ENCODE peak calls at places on chromosomes 16 and 17, in six cellular contexts. X, Q, R, C, T and B are unnamed samples.

GRCh38 chr16:65042966-65043365 is 78.9 kb downstream of the CDH11 start:
- DNase-seq in T (no peak), Q (no peak), X (no peak), R (no peak), C (no peak), B (no peak)

GRCh38 chr17:19747829-19748806 is at the start of gene ALDH3A1:
- DNase-seq in Q (no peak), R (no peak), C (no peak), X (no peak), T (no peak), B (no peak)

GRCh38 chr17:57544381-57544780 is 200.7 kb downstream of the CCDC182 start:
- DNase-seq in X (no peak), Q (no peak), C (no peak), R (no peak), T (no peak), B (no peak)

GRCh38 chr17:41048441-41048840 is 1.3 kb upstream of the KRTAP2-1 start:
- DNase-seq in X (peak; percentile 60), Q (no peak), T (peak; percentile 97), C (no peak), R (peak; percentile 31), B (no peak)

GRCh38 chr17:80481284-80482057 is 5.1 kb upstream of the NPTX1 start:
- DNase-seq in R (no peak), Q (no peak), C (no peak), X (no peak), T (no peak), B (no peak)

GRCh38 chr17:44220211-44221071 is 966 bp upstream of the UBTF start:
- DNase-seq in T (peak; percentile 51), C (peak; percentile 43), Q (peak; percentile 55), R (peak; percentile 58), X (peak; percentile 44), B (peak; percentile 72)

GRCh38 chr16:69040144-69040909 is 65.1 kb upstream of the HAS3 start:
- DNase-seq in T (peak; percentile 82), X (peak; percentile 58), R (peak; percentile 36), Q (no peak), C (no peak), B (no peak)

GRCh38 chr17:78748048-78748729 is 33.9 kb downstream of the CYTH1 start:
- DNase-seq in Q (no peak), X (no peak), R (no peak), T (no peak), C (no peak), B (no peak)

GRCh38 chr16:14371778-14372431 is 258.2 kb downstream of the PARN start:
- DNase-seq in R (no peak), C (peak; percentile 35), T (no peak), Q (peak; percentile 51), X (no peak), B (no peak)

GRCh38 chr17:29615048-29615385 is 7.7 kb downstream of the CORO6 start:
- DNase-seq in R (peak; percentile 50), X (no peak), C (no peak), Q (no peak), T (peak; percentile 62), B (no peak)

GRCh38 chr17:13030459-13031305 is 12.9 kb upstream of the ELAC2 start:
- DNase-seq in R (peak; percentile 53), X (peak; percentile 50), Q (peak; percentile 64), T (peak; percentile 90), C (peak; percentile 67), B (peak; percentile 67)

GRCh38 chr17:28675485-28675884 is 13.5 kb downstream of the SUPT6H start:
- DNase-seq in R (no peak), C (no peak), T (peak; percentile 80), X (peak; percentile 52), Q (no peak), B (no peak)

GRCh38 chr17:82302991-82303943 is 14.1 kb downstream of the CD7 start:
- DNase-seq in R (no peak), T (no peak), Q (no peak), X (no peak), C (no peak), B (no peak)

GRCh38 chr17:41049110-41049509 is 2.0 kb upstream of the KRTAP2-1 start:
- DNase-seq in X (peak; percentile 84), C (no peak), R (peak; percentile 78), Q (no peak), T (peak; percentile 81), B (no peak)

GRCh38 chr16:29943846-29944669 is 17.8 kb upstream of the TMEM219 start:
- DNase-seq in X (peak; percentile 99), Q (peak; percentile 80), T (peak; percentile 96), R (peak; percentile 99), C (no peak), B (no peak)

GRCh38 chr16:11233727-11234376 is 22.2 kb downstream of the SOCS1 start:
- DNase-seq in C (no peak), Q (peak; percentile 52), R (no peak), T (no peak), X (no peak), B (peak; percentile 60)

GRCh38 chr17:5237541-5238016 is 2.9 kb upstream of the SCIMP start:
- DNase-seq in X (peak; percentile 50), T (peak; percentile 95), C (peak; percentile 37), Q (peak; percentile 90), R (peak; percentile 46), B (peak; percentile 46)

GRCh38 chr17:61480414-61480807 is 28.2 kb downstream of the TBX4 start:
- DNase-seq in Q (no peak), X (no peak), R (no peak), T (no peak), C (no peak), B (no peak)

GRCh38 chr16:29877266-29877961 is 14.4 kb upstream of the CDIPT start:
- DNase-seq in T (peak; percentile 31), R (peak; percentile 49), C (peak; percentile 85), Q (peak; percentile 100), X (peak; percentile 15), B (peak; percentile 99)

GRCh38 chr16:81711609-81712329 is 67.3 kb upstream of the PLCG2 start:
- DNase-seq in C (no peak), X (peak; percentile 92), T (peak; percentile 97), Q (peak; percentile 79), R (peak; percentile 96), B (no peak)

GRCh38 chr16:72468582-72468981 is 296.6 kb upstream of the PMFBP1 start:
- DNase-seq in Q (no peak), X (peak; percentile 14), T (no peak), R (peak; percentile 23), C (no peak), B (no peak)

GRCh38 chr16:13795131-13795530 is 124.8 kb upstream of the ERCC4 start:
- DNase-seq in Q (no peak), C (no peak), X (no peak), T (no peak), R (no peak), B (no peak)

GRCh38 chr17:80219013-80219776 is 938 bp downstream of the SGSH start:
- DNase-seq in X (peak; percentile 80), Q (peak; percentile 44), R (peak; percentile 88), T (peak; percentile 64), C (no peak), B (no peak)

GRCh38 chr17:6768447-6768846 is 7.6 kb upstream of the FBXO39 start:
- DNase-seq in Q (no peak), X (no peak), C (no peak), R (no peak), T (no peak), B (no peak)

GRCh38 chr17:79026345-79027273 is 2.6 kb downstream of the C1QTNF1 start:
- DNase-seq in T (peak; percentile 68), X (peak; percentile 68), Q (no peak), R (peak; percentile 51), C (no peak), B (no peak)

GRCh38 chr17:80945736-80946135 is 45.9 kb upstream of the CHMP6 start:
- DNase-seq in X (no peak), Q (no peak), T (no peak), R (no peak), C (no peak), B (no peak)

GRCh38 chr16:51773491-51773890 is 622.4 kb upstream of the SALL1 start:
- DNase-seq in T (no peak), X (no peak), Q (peak; percentile 79), C (no peak), R (no peak), B (no peak)

GRCh38 chr16:87075319-87075860 is 241.8 kb downstream of the C16orf95 start:
- DNase-seq in Q (no peak), C (no peak), X (no peak), T (no peak), R (no peak), B (no peak)

GRCh38 chr17:17425005-17425404 is 51.8 kb upstream of the MED9 start:
- DNase-seq in T (peak; percentile 46), R (no peak), Q (peak; percentile 54), X (no peak), C (no peak), B (no peak)
- H3K14ac ChIP-seq in T (no peak overlapping the region), R (no peak overlapping the region), Q (no peak overlapping the region), X (no peak overlapping the region), C (no peak overlapping the region), B (no peak overlapping the region)

GRCh38 chr17:7912927-7913524 is 3.1 kb downstream of the RNF227 start:
- DNase-seq in T (peak; percentile 88), Q (peak; percentile 53), R (peak; percentile 81), C (peak; percentile 57), X (peak; percentile 80), B (no peak)
- H3K14ac ChIP-seq in T (no peak overlapping the region), Q (no peak overlapping the region), R (no peak overlapping the region), C (no peak overlapping the region), X (no peak overlapping the region), B (no peak overlapping the region)

GRCh38 chr16:66954097-66954659 is 6.9 kb upstream of the CES3 start:
- DNase-seq in Q (peak; percentile 75), R (peak; percentile 82), C (no peak), T (peak; percentile 87), X (peak; percentile 73), B (peak; percentile 88)
- H3K14ac ChIP-seq in Q (no peak overlapping the region), R (no peak overlapping the region), C (no peak overlapping the region), T (no peak overlapping the region), X (no peak overlapping the region), B (no peak overlapping the region)

GRCh38 chr16:58034786-58035185 is 9.2 kb downstream of the MMP15 start:
- DNase-seq in T (no peak), X (no peak), Q (no peak), C (no peak), R (no peak), B (no peak)

GRCh38 chr16:58034128-58034685 is 8.7 kb downstream of the MMP15 start:
- DNase-seq in Q (no peak), X (no peak), T (no peak), C (no peak), R (no peak), B (no peak)

GRCh38 chr16:58030136-58030840 is 4.7 kb downstream of the MMP15 start:
- DNase-seq in C (no peak), R (no peak), Q (no peak), T (no peak), X (no peak), B (no peak)

GRCh38 chr16:58031016-58031800 is 5.7 kb downstream of the MMP15 start:
- DNase-seq in Q (no peak), R (no peak), X (no peak), C (no peak), T (no peak), B (no peak)

DNA sequence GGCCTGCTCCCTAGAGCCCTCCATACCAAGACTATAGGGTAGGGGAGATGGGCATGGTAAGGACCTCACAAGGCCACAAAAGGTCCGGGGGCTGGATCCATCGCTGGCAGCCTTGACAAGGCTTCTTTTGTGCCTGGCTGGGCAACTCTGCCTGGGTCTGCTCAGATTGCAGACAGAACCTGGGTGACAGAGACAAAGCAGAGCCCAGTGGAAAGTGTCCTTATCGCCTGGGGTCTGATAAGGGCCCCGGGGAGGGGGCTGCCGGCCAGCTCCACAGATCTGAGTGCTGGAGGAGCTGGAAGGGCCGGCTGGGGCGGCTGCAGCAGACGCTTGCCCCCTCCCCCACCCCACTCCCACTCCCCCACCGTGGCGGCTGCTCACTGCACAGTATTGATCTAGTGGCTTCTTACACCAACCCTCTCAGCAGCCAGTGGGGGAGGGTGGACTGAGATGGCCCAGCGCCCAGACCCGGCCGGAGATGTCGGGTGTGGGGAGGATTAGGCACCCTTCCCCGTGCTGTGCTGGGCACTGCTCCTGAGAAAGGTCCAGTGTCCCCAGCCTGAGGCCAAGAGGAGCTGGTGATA is 7.2 kb downstream of the MMP15 start:
- DNase-seq in X (no peak), R (no peak), T (no peak), C (no peak), Q (no peak), B (no peak)
- H3K14ac ChIP-seq in X (no peak overlapping the region), R (no peak overlapping the region), T (peak overlapping the region; percentile 76), C (no peak overlapping the region), Q (no peak overlapping the region), B (no peak overlapping the region)